ENCODE peak calls at places on chromosome 16, in seven cellular contexts. U is mammary epithelial cell, S is GM23248, H is spleen, Q is ascending aorta, B is uterus, R is small intestine. L is an unnamed sample. For H3K4me1, the result is how much of the 10 kb centered on the place peaks cover.

GRCh38 chr16:27248036-27248435 is 20.5 kb downstream of the NSMCE1 start:
- DNase-seq in U (no peak), R (no peak), H (no peak), Q (no peak), B (no peak), S (peak), L (no peak)

GRCh38 chr16:14057878-14058382 is 13.2 kb upstream of the MRTFB start:
- DNase-seq in H (no peak), B (peak), Q (no peak), R (no peak), U (no peak), S (no peak), L (no peak)

GRCh38 chr16:48408688-48409087 is 23.5 kb upstream of the SIAH1 start:
- DNase-seq in Q (peak), B (no peak), R (peak), S (peak), U (peak), H (no peak), L (no peak)

GRCh38 chr16:21302454-21302853 is 24.4 kb upstream of the CRYM start:
- DNase-seq in S (peak), B (no peak), Q (no peak), U (peak), H (no peak), R (peak), L (no peak)

GRCh38 chr16:27972500-27972899 is 91.0 kb downstream of the GSG1L start:
- DNase-seq in U (peak), B (no peak), H (peak), R (peak), Q (no peak), S (peak), L (no peak)

GRCh38 chr16:6148361-6148760 is 1050.8 kb upstream of the EEF2KMT start:
- DNase-seq in S (no peak), Q (no peak), U (no peak), B (no peak), H (no peak), R (no peak), L (no peak)

GRCh38 chr16:66728117-66728787 is 23.2 kb downstream of the DYNC1LI2 start:
- DNase-seq in Q (no peak), S (peak), R (peak), U (peak), B (peak), H (no peak), L (no peak)

GRCh38 chr16:72131036-72131435 is 37.4 kb downstream of the DHX38 start:
- DNase-seq in R (no peak), H (no peak), S (no peak), U (no peak), Q (no peak), B (no peak), L (no peak)

GRCh38 chr16:86604436-86605220 is 26.3 kb downstream of the FOXL1 start:
- DNase-seq in Q (no peak), S (no peak), B (no peak), U (no peak), R (peak), H (no peak), L (no peak)

GRCh38 chr16:72434159-72434558 is 262.2 kb upstream of the PMFBP1 start:
- DNase-seq in S (peak), B (no peak), Q (no peak), U (peak), H (no peak), R (no peak), L (no peak)

GRCh38 chr16:91484-91883 is 13.5 kb downstream of the MPG start:
- DNase-seq in U (no peak), S (no peak), Q (no peak), H (no peak), R (no peak), B (no peak), L (no peak)

GRCh38 chr16:80994451-80994850 is 12.2 kb downstream of the CMC2 start:
- DNase-seq in U (no peak), R (no peak), H (no peak), B (no peak), S (peak), Q (no peak), L (no peak)
- H3K27ac ChIP-seq in U (no peak), R (no peak), H (no peak), B (no peak), S (peak), Q (no peak), L (no peak)

GRCh38 chr16:85003076-85003475 is 8.3 kb downstream of the ZDHHC7 start:
- DNase-seq in H (no peak), Q (no peak), U (no peak), S (no peak), B (no peak), R (no peak), L (no peak)
- H3K4me1 ChIP-seq in H (under half), Q (under half), U (half or more), S (half or more), B (under half), R (under half), L (under half)

GRCh38 chr16:75628351-75628750 is 5.3 kb upstream of the ADAT1 start:
- DNase-seq in B (no peak), H (no peak), U (no peak), Q (no peak), R (no peak), S (no peak), L (no peak)
- H3K27ac ChIP-seq in B (no peak), H (no peak), U (no peak), Q (no peak), R (no peak), S (no peak), L (no peak)

GRCh38 chr16:74605746-74606520 is 981 bp downstream of the GLG1 start:
- DNase-seq in S (peak), Q (no peak), R (peak), B (no peak), H (no peak), U (no peak), L (no peak)
- H3K4me1 ChIP-seq in S (under half), Q (under half), R (under half), B (under half), H (under half), U (under half), L (under half)

GRCh38 chr16:12317856-12318591 is 341.5 kb downstream of the SNX29 start:
- DNase-seq in Q (no peak), H (peak), U (no peak), B (no peak), S (no peak), R (no peak), L (peak)
- H3K27ac ChIP-seq in Q (no peak), H (no peak), U (no peak), B (no peak), S (no peak), R (no peak), L (peak)

GRCh38 chr16:88686062-88686438 is 257 bp downstream of the SNAI3 start:
- DNase-seq in Q (no peak), B (no peak), S (peak), U (no peak), R (no peak), H (peak), L (peak)

GRCh38 chr16:88687254-88687576 is 908 bp upstream of the SNAI3 start:
- DNase-seq in H (peak), S (no peak), Q (no peak), U (no peak), R (no peak), B (no peak), L (peak)

GRCh38 chr16:88687676-88688012 is 1.3 kb upstream of the SNAI3 start:
- DNase-seq in U (no peak), Q (no peak), S (no peak), B (no peak), R (no peak), H (no peak), L (no peak)

GRCh38 chr16:88686439-88687253 is at the start of gene SNAI3:
- DNase-seq in U (peak), S (peak), H (peak), R (peak), Q (no peak), B (peak), L (peak)

DNA sequence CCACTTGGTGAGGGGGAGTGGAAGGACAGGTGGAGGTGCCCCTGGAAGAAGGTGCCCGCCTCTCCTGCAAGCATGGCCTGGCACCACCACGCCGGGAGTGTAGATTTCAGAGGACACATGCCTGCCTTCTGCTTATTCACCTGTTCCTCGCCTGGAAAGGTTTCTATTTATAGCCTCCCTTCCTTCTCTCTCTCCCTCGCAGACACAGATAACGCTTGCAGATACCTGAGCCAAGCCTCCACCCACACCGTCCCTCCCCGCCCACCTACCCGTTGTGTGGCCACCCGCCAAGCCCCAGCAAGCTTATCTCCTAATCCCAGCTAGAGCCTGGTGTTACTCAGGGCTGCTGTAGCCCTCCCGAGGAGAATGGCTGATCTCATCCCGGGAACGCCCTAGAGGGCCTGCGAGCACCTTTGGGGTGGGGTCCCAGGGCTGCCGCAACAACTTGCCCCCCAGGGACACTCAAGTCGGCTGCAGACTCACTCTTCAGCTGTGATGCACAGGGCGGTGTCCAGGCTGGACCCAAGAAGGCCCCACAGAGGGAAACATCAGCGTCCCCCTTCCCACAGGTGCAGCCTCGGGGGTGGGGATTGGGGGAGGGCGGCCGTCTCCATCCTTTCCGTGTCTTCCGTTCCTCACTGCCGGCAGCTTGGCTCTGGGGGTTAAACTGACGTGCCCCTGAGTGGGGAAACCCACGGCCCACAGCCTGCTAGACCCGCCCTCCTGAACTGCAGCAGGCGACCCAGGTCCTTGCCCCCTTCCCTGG is 1.9 kb upstream of the SNAI3 start:
- DNase-seq in U (no peak), B (no peak), S (no peak), H (peak), R (peak), Q (no peak), L (peak)
- H3K4me1 ChIP-seq in U (under half), B (under half), S (under half), H (under half), R (under half), Q (under half), L (under half)

L was measured in kidney.